ENCODE peak calls at places on chromosome 13, in five cellular contexts. W is adrenal gland; D is effector memory CD4-positive, alpha-beta T cell; M is psoas muscle; X is IMR-90. O is an unnamed sample.

GRCh38 chr13:110426745-110427144 is 119.7 kb downstream of the COL4A2 start:
- DNase-seq in W (no peak), D (no peak), M (no peak), X (no peak), O (no peak)

GRCh38 chr13:31945202-31945978 is 86.2 kb upstream of the FRY start:
- DNase-seq in W (peak; percentile 60), D (no peak), M (peak; percentile 84), X (peak; percentile 81), O (peak; percentile 96)

GRCh38 chr13:42740753-42741152 is 40.6 kb upstream of the FAM216B start:
- DNase-seq in W (peak; percentile 41), D (no peak), M (peak; percentile 39), X (no peak), O (no peak)

GRCh38 chr13:29619995-29620394 is 24.5 kb upstream of the SLC7A1 start:
- DNase-seq in W (no peak), D (no peak), M (no peak), X (peak; percentile 50), O (no peak)

GRCh38 chr13:27455331-27455855 is 5.0 kb upstream of the MTIF3 start:
- DNase-seq in W (no peak), D (no peak), M (no peak), X (no peak), O (no peak)

GRCh38 chr13:65677906-65678305 is 1552.2 kb downstream of the PCDH9 start:
- DNase-seq in W (no peak), D (no peak), M (no peak), X (peak; percentile 5), O (no peak)

GRCh38 chr13:44626176-44626575 is 50.0 kb upstream of the TSC22D1 start:
- DNase-seq in W (no peak), D (no peak), M (no peak), X (peak; percentile 33), O (no peak)

GRCh38 chr13:67416047-67416925 is 186.2 kb upstream of the PCDH9 start:
- DNase-seq in W (no peak), D (no peak), M (no peak), X (peak; percentile 29), O (peak; percentile 20)

GRCh38 chr13:87280139-87280538 is 391.0 kb upstream of the SLITRK5 start:
- DNase-seq in W (no peak), D (no peak), M (no peak), X (no peak), O (no peak)

GRCh38 chr13:112998506-112999280 is 29.7 kb downstream of the MCF2L start:
- DNase-seq in W (no peak), D (no peak), M (no peak), X (no peak), O (no peak)

GRCh38 chr13:30105381-30105780 is 202.0 kb downstream of the KATNAL1 start:
- DNase-seq in W (no peak), D (no peak), M (no peak), X (no peak), O (no peak)

GRCh38 chr13:48431987-48432615 is 19.2 kb upstream of the LPAR6 start:
- DNase-seq in W (no peak), D (no peak), M (no peak), X (no peak), O (no peak)

GRCh38 chr13:107130516-107130915 is 562.6 kb upstream of the ARGLU1 start:
- DNase-seq in W (no peak), D (no peak), M (no peak), X (no peak), O (no peak)

GRCh38 chr13:94967183-94968039 is 255.1 kb upstream of the SOX21 start:
- DNase-seq in W (peak; percentile 11), D (no peak), M (peak; percentile 12), X (no peak), O (peak; percentile 26)

GRCh38 chr13:94972262-94972661 is 259.9 kb upstream of the SOX21 start:
- DNase-seq in W (no peak), D (no peak), M (no peak), X (no peak), O (no peak)

GRCh38 chr13:94968757-94969086 is 256.4 kb upstream of the SOX21 start:
- DNase-seq in W (no peak), D (no peak), M (no peak), X (no peak), O (no peak)

GRCh38 chr13:94966380-94966779 is 254.0 kb upstream of the SOX21 start:
- DNase-seq in W (no peak), D (no peak), M (no peak), X (no peak), O (no peak)

GRCh38 chr13:94968040-94968756 is 255.9 kb upstream of the SOX21 start:
- DNase-seq in W (no peak), D (no peak), M (no peak), X (no peak), O (peak; percentile 4)
- H3K4me3 ChIP-seq in W (no peak overlapping the region), D (no peak overlapping the region), M (peak overlapping the region; percentile 64), X (no peak overlapping the region), O (peak overlapping the region; percentile 27)

DNA sequence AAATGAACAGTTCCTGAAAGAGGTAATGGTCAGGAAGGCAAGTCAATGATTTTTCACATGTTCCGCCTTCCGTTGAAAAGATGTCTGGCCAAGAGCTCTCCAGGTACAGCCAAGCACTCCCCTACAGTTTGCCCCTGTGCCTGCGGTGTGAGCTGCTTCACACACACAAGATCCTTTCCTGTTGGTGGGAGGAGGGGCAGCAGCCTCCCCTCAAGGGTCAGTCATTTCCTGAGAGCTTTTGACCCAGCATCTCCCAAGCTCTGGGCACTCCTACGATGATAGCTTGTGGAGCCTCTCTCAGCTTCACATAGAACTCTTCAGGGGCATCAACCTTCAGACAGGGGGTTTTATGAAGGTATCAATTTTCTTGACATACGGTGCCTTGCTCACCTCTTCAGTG is 86.9 kb downstream of the DOCK9 start:
- DNase-seq in W (no peak), D (no peak), M (no peak), X (no peak), O (no peak)
- H3K9me3 ChIP-seq in W (no peaks in the 10 kb centered on the region), D (no peaks in the 10 kb centered on the region), M (no peaks in the 10 kb centered on the region), X (no peaks in the 10 kb centered on the region), O (no peaks in the 10 kb centered on the region)

DNA sequence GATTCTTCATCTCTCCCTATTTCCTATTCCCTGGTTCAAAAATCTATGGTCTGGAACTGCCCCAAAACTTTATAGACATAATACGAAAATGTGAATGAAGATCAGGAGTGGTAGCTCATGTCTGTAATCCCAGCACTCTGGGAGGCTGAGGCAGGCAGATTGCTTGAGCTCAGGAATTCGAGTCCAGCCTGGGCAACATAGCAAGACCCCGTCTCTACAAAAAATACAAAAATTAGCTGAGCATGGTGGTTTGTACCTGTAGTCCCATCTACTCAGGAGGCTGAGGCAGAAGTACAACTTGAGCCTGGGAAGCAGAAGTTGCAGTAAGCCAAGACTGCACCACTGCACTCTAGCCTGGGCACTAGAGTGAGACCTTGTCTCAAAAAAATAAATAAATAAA is 35.1 kb downstream of the UGGT2 start:
- DNase-seq in W (no peak), D (no peak), M (no peak), X (no peak), O (no peak)
- H3K4me3 ChIP-seq in W (no peak overlapping the region), D (no peak overlapping the region), M (no peak overlapping the region), X (no peak overlapping the region), O (no peak overlapping the region)

GRCh38 chr13:25738797-25739196 is 313.0 kb downstream of the SHISA2 start:
- DNase-seq in W (no peak), D (no peak), M (no peak), X (no peak), O (no peak)
- H3K9me3 ChIP-seq in W (no peaks in the 10 kb centered on the region), D (no peaks in the 10 kb centered on the region), M (no peaks in the 10 kb centered on the region), X (no peaks in the 10 kb centered on the region), O (no peaks in the 10 kb centered on the region)

GRCh38 chr13:33326246-33326645 is 40.7 kb upstream of the STARD13 start:
- DNase-seq in W (no peak), D (no peak), M (no peak), X (no peak), O (no peak)

GRCh38 chr13:33321686-33322473 is 36.3 kb upstream of the STARD13 start:
- DNase-seq in W (no peak), D (no peak), M (no peak), X (peak; percentile 21), O (no peak)

GRCh38 chr13:33322474-33322827 is 36.9 kb upstream of the STARD13 start:
- DNase-seq in W (peak; percentile 25), D (no peak), M (peak; percentile 39), X (peak; percentile 95), O (no peak)

GRCh38 chr13:33323766-33324525 is 38.4 kb upstream of the STARD13 start:
- DNase-seq in W (no peak), D (no peak), M (no peak), X (peak; percentile 63), O (no peak)

DNA sequence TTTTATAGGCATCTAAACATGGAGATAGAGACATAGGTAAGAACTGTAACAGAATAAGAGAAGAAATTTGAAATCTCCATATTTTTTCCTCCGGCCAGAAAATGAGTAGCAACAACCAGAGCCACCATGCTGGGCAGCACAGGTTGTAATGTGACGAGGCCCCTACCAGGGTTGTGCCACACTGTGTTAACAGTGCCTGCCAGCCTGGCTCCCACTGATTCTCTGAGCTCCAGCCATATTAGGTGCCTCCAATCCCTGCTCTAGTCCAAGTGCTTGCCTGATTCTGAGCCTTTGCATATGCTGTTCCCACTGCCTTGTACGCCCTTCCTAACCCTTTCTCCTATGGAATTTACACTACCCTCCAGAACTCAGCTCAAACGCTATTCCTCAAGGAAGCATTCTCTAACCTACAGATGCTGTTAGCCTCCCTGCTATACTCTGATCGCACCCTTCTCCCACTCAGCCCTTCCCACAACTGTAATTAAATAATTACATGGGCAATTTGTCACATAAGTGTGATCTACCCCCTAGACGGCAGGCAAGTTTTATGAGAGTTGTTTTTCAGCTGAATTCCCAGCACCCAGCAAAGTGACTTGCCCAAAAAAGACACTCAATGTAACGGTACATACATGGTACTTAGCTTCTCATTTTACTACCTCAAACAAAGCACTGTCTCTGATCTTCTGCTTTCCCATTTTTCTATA is 37.6 kb upstream of the STARD13 start:
- DNase-seq in W (no peak), D (no peak), M (no peak), X (no peak), O (no peak)
- H3K4me3 ChIP-seq in W (no peak overlapping the region), D (no peak overlapping the region), M (peak overlapping the region; percentile 37), X (no peak overlapping the region), O (no peak overlapping the region)

GRCh38 chr13:97342136-97342535 is 91.8 kb upstream of the RAP2A start:
- DNase-seq in W (no peak), D (no peak), M (no peak), X (no peak), O (no peak)
- H3K9me3 ChIP-seq in W (no peaks in the 10 kb centered on the region), D (no peaks in the 10 kb centered on the region), M (no peaks in the 10 kb centered on the region), X (no peaks in the 10 kb centered on the region), O (no peaks in the 10 kb centered on the region)

O was measured in MG63.